ENCODE peak calls at places on chromosomes 2 and 18, in eight cellular contexts. One of them, this sample, is unnamed. For H3K4me1 and H3K27me3, the result is how much of the 10 kb centered on the place peaks cover.

GRCh38 chr18:79484661-79485621 is 89.2 kb downstream of the NFATC1 start:
- DNase-seq in right cardiac atrium: peak
- DNase-seq in small intestine: no peak
- DNase-seq in heart right ventricle: no peak
- DNase-seq in cardiac muscle cell: no peak
- DNase-seq in Karpas-422: no peak
- DNase-seq in MM.1S: no peak
- DNase-seq in CD8-positive, alpha-beta T cell: no peak
- DNase-seq in this sample: no peak

GRCh38 chr18:6633370-6633769 is 96.1 kb upstream of the ARHGAP28 start:
- DNase-seq in right cardiac atrium: no peak
- DNase-seq in heart right ventricle: no peak
- DNase-seq in cardiac muscle cell: no peak
- DNase-seq in Karpas-422: no peak
- DNase-seq in small intestine: no peak
- DNase-seq in MM.1S: no peak
- DNase-seq in CD8-positive, alpha-beta T cell: no peak
- DNase-seq in this sample: no peak

GRCh38 chr2:67514515-67514914 is 117.4 kb downstream of the ETAA1 start:
- DNase-seq in MM.1S: no peak
- DNase-seq in cardiac muscle cell: no peak
- DNase-seq in heart right ventricle: no peak
- DNase-seq in CD8-positive, alpha-beta T cell: no peak
- DNase-seq in small intestine: no peak
- DNase-seq in Karpas-422: no peak
- DNase-seq in right cardiac atrium: no peak
- DNase-seq in this sample: no peak

GRCh38 chr2:43080626-43081025 is 145.8 kb downstream of the ZFP36L2 start:
- DNase-seq in MM.1S: no peak
- DNase-seq in heart right ventricle: no peak
- DNase-seq in right cardiac atrium: peak
- DNase-seq in CD8-positive, alpha-beta T cell: no peak
- DNase-seq in cardiac muscle cell: no peak
- DNase-seq in Karpas-422: no peak
- DNase-seq in small intestine: no peak
- DNase-seq in this sample: no peak

GRCh38 chr2:235877271-235877670 is 290.9 kb downstream of the GBX2 start:
- DNase-seq in CD8-positive, alpha-beta T cell: no peak
- DNase-seq in small intestine: no peak
- DNase-seq in Karpas-422: no peak
- DNase-seq in MM.1S: no peak
- DNase-seq in heart right ventricle: no peak
- DNase-seq in cardiac muscle cell: no peak
- DNase-seq in right cardiac atrium: no peak
- DNase-seq in this sample: no peak

GRCh38 chr2:2646312-2647051 is 315.4 kb upstream of the MYT1L start:
- DNase-seq in Karpas-422: no peak
- DNase-seq in small intestine: peak
- DNase-seq in MM.1S: peak
- DNase-seq in cardiac muscle cell: peak
- DNase-seq in right cardiac atrium: no peak
- DNase-seq in CD8-positive, alpha-beta T cell: no peak
- DNase-seq in heart right ventricle: no peak
- DNase-seq in this sample: peak

GRCh38 chr18:14978962-14979535 is 231.1 kb downstream of the ANKRD30B start:
- DNase-seq in Karpas-422: peak
- DNase-seq in small intestine: peak
- DNase-seq in cardiac muscle cell: peak
- DNase-seq in MM.1S: no peak
- DNase-seq in right cardiac atrium: no peak
- DNase-seq in CD8-positive, alpha-beta T cell: no peak
- DNase-seq in heart right ventricle: no peak
- DNase-seq in this sample: no peak

GRCh38 chr2:127008265-127008664 is 98.7 kb downstream of the BIN1 start:
- DNase-seq in small intestine: no peak
- DNase-seq in MM.1S: no peak
- DNase-seq in heart right ventricle: no peak
- DNase-seq in Karpas-422: no peak
- DNase-seq in cardiac muscle cell: no peak
- DNase-seq in right cardiac atrium: no peak
- DNase-seq in CD8-positive, alpha-beta T cell: no peak
- DNase-seq in this sample: no peak

GRCh38 chr2:12051831-12052230 is 305.4 kb downstream of the LPIN1 start:
- DNase-seq in MM.1S: no peak
- DNase-seq in heart right ventricle: no peak
- DNase-seq in CD8-positive, alpha-beta T cell: no peak
- DNase-seq in right cardiac atrium: no peak
- DNase-seq in Karpas-422: no peak
- DNase-seq in cardiac muscle cell: no peak
- DNase-seq in small intestine: no peak
- DNase-seq in this sample: no peak

GRCh38 chr2:240884745-240885144 is 11.2 kb downstream of the MAB21L4 start:
- DNase-seq in CD8-positive, alpha-beta T cell: no peak
- DNase-seq in cardiac muscle cell: no peak
- DNase-seq in Karpas-422: no peak
- DNase-seq in right cardiac atrium: no peak
- DNase-seq in heart right ventricle: no peak
- DNase-seq in MM.1S: no peak
- DNase-seq in small intestine: no peak
- DNase-seq in this sample: no peak

GRCh38 chr2:54577944-54578667 is 122.0 kb downstream of the SPTBN1 start:
- DNase-seq in CD8-positive, alpha-beta T cell: no peak
- DNase-seq in small intestine: no peak
- DNase-seq in MM.1S: no peak
- DNase-seq in right cardiac atrium: no peak
- DNase-seq in Karpas-422: no peak
- DNase-seq in heart right ventricle: no peak
- DNase-seq in cardiac muscle cell: no peak
- DNase-seq in this sample: no peak

DNA sequence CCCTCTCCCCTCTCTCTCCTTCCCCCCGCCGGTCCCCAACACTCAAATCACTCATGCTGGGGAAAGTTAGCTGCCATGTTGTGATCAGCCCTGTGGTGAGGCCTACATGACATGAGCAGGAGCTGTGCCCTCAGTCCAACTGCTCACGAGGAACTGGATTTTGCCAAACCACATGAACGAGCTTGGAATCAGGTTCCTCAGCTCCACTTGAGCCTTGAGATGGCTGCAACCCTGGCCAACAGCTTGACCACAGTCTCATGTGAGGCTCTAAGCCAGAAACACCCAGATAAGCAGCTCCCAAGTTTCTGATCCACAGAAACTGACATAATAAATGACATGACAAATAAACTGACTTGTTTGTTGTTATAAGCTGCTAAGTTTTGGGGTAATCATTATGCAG is 38.4 kb downstream of the ARL4C start:
- DNase-seq in small intestine: no peak
- DNase-seq in Karpas-422: no peak
- DNase-seq in heart right ventricle: no peak
- DNase-seq in CD8-positive, alpha-beta T cell: no peak
- DNase-seq in right cardiac atrium: no peak
- DNase-seq in MM.1S: no peak
- DNase-seq in cardiac muscle cell: no peak
- DNase-seq in this sample: no peak
- H3K4me1 ChIP-seq in small intestine: under half
- H3K4me1 ChIP-seq in Karpas-422: under half
- H3K4me1 ChIP-seq in heart right ventricle: under half
- H3K4me1 ChIP-seq in CD8-positive, alpha-beta T cell: half or more
- H3K4me1 ChIP-seq in right cardiac atrium: under half
- H3K4me1 ChIP-seq in MM.1S: under half
- H3K4me1 ChIP-seq in cardiac muscle cell: under half
- H3K4me1 ChIP-seq in this sample: half or more

DNA sequence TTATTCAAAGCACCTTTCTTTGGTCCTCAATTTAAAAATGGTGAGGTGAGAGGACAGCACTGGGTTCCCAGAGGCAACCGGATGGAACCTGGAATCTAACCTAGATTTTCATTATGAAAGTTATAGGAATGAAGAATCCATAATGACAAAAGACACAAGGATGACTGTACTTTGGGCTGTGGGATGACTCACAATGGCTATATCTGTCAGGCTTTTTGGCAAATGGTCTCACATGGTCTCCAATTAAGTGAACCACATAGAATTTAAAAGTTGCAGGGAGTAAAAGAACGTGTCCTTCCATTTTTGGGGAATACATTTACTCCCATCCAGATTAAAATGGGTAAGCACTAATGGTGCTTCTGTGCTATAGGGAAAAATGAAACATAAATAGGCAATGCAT is 31.8 kb upstream of the LYPD1 start:
- DNase-seq in MM.1S: no peak
- DNase-seq in small intestine: no peak
- DNase-seq in right cardiac atrium: no peak
- DNase-seq in CD8-positive, alpha-beta T cell: no peak
- DNase-seq in Karpas-422: no peak
- DNase-seq in cardiac muscle cell: no peak
- DNase-seq in heart right ventricle: no peak
- DNase-seq in this sample: no peak
- H3K27me3 ChIP-seq in MM.1S: under half
- H3K27me3 ChIP-seq in small intestine: under half
- H3K27me3 ChIP-seq in right cardiac atrium: under half
- H3K27me3 ChIP-seq in CD8-positive, alpha-beta T cell: under half
- H3K27me3 ChIP-seq in Karpas-422: under half
- H3K27me3 ChIP-seq in cardiac muscle cell: under half
- H3K27me3 ChIP-seq in heart right ventricle: under half
- H3K27me3 ChIP-seq in this sample: under half

DNA sequence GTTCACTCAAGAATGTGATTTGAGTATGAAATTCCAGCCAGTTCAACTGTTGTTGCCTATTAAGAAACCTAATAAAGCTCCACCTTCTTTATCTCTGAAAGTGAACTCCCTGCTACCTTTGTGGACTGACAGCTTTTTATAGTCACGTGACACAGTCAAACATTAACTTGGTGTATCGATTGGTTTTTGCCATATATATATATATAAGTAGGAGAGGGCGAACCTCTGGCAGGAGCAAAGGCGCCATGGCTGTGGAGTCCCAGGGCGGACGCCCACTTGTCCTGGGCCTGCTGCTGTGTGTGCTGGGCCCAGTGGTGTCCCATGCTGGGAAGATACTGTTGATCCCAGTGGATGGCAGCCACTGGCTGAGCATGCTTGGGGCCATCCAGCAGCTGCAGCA is at the start of gene UGT1A1:
- DNase-seq in cardiac muscle cell: no peak
- DNase-seq in CD8-positive, alpha-beta T cell: no peak
- DNase-seq in MM.1S: no peak
- DNase-seq in heart right ventricle: no peak
- DNase-seq in right cardiac atrium: no peak
- DNase-seq in Karpas-422: no peak
- DNase-seq in small intestine: peak
- DNase-seq in this sample: no peak
- H3K4me1 ChIP-seq in cardiac muscle cell: under half
- H3K4me1 ChIP-seq in CD8-positive, alpha-beta T cell: under half
- H3K4me1 ChIP-seq in MM.1S: under half
- H3K4me1 ChIP-seq in heart right ventricle: under half
- H3K4me1 ChIP-seq in right cardiac atrium: under half
- H3K4me1 ChIP-seq in Karpas-422: under half
- H3K4me1 ChIP-seq in small intestine: under half
- H3K4me1 ChIP-seq in this sample: under half

GRCh38 chr2:175804130-175804529 is 197.9 kb downstream of the LNPK start:
- DNase-seq in small intestine: no peak
- DNase-seq in CD8-positive, alpha-beta T cell: no peak
- DNase-seq in heart right ventricle: no peak
- DNase-seq in MM.1S: no peak
- DNase-seq in right cardiac atrium: no peak
- DNase-seq in Karpas-422: no peak
- DNase-seq in cardiac muscle cell: peak
- DNase-seq in this sample: no peak
- H3K27me3 ChIP-seq in small intestine: under half
- H3K27me3 ChIP-seq in CD8-positive, alpha-beta T cell: under half
- H3K27me3 ChIP-seq in heart right ventricle: under half
- H3K27me3 ChIP-seq in MM.1S: under half
- H3K27me3 ChIP-seq in right cardiac atrium: under half
- H3K27me3 ChIP-seq in Karpas-422: under half
- H3K27me3 ChIP-seq in cardiac muscle cell: under half
- H3K27me3 ChIP-seq in this sample: under half

GRCh38 chr18:47737956-47738355 is 192.5 kb downstream of the SMAD2 start:
- DNase-seq in small intestine: no peak
- DNase-seq in right cardiac atrium: no peak
- DNase-seq in Karpas-422: no peak
- DNase-seq in cardiac muscle cell: no peak
- DNase-seq in MM.1S: no peak
- DNase-seq in heart right ventricle: no peak
- DNase-seq in CD8-positive, alpha-beta T cell: no peak
- DNase-seq in this sample: no peak
- H3K4me1 ChIP-seq in small intestine: under half
- H3K4me1 ChIP-seq in right cardiac atrium: under half
- H3K4me1 ChIP-seq in Karpas-422: under half
- H3K4me1 ChIP-seq in cardiac muscle cell: under half
- H3K4me1 ChIP-seq in MM.1S: under half
- H3K4me1 ChIP-seq in heart right ventricle: under half
- H3K4me1 ChIP-seq in CD8-positive, alpha-beta T cell: under half
- H3K4me1 ChIP-seq in this sample: under half

GRCh38 chr2:219358170-219359075 is 25.9 kb upstream of the RESP18 start:
- DNase-seq in MM.1S: no peak
- DNase-seq in CD8-positive, alpha-beta T cell: no peak
- DNase-seq in small intestine: no peak
- DNase-seq in right cardiac atrium: peak
- DNase-seq in Karpas-422: no peak
- DNase-seq in cardiac muscle cell: peak
- DNase-seq in heart right ventricle: no peak
- DNase-seq in this sample: no peak
- H3K27me3 ChIP-seq in MM.1S: under half
- H3K27me3 ChIP-seq in CD8-positive, alpha-beta T cell: under half
- H3K27me3 ChIP-seq in small intestine: under half
- H3K27me3 ChIP-seq in right cardiac atrium: under half
- H3K27me3 ChIP-seq in Karpas-422: under half
- H3K27me3 ChIP-seq in cardiac muscle cell: half or more
- H3K27me3 ChIP-seq in heart right ventricle: half or more
- H3K27me3 ChIP-seq in this sample: under half

DNA sequence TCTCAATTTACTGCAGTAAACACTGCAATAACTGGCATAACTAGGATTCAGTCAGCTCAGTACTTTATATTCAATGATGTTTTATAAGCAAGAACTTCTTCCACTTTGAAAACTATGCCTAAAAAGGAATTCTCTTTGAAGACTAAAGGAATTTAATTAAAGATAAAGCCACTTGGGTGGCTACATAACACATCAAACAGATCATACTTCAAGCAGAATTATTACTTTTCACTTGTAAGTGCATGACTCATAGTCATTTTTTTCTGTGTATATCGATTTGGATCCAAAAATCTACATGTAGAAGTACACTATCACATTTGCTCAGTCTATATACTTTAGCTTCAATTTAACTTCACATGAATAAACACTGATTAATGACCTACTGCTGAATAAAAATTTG is 4.0 kb downstream of the KANSL1L start:
- DNase-seq in small intestine: no peak
- DNase-seq in heart right ventricle: no peak
- DNase-seq in MM.1S: no peak
- DNase-seq in cardiac muscle cell: no peak
- DNase-seq in Karpas-422: no peak
- DNase-seq in right cardiac atrium: no peak
- DNase-seq in CD8-positive, alpha-beta T cell: no peak
- DNase-seq in this sample: no peak
- H3K4me1 ChIP-seq in small intestine: under half
- H3K4me1 ChIP-seq in heart right ventricle: half or more
- H3K4me1 ChIP-seq in MM.1S: under half
- H3K4me1 ChIP-seq in cardiac muscle cell: under half
- H3K4me1 ChIP-seq in Karpas-422: under half
- H3K4me1 ChIP-seq in right cardiac atrium: under half
- H3K4me1 ChIP-seq in CD8-positive, alpha-beta T cell: under half
- H3K4me1 ChIP-seq in this sample: under half

This sample was measured in CD4-positive, CD25-positive, alpha-beta regulatory T cell.